ENCODE peak calls at places on chromosomes 13 and 19, in ten cellular contexts. H, K, X, Q, W, G, P, L, R and M are unnamed samples.

GRCh38 chr13:30870916-30871712 is 35.0 kb upstream of the MEDAG start:
- DNase-seq in Q (no peak), W (no peak), R (no peak), P (no peak), H (no peak), G (no peak), L (no peak), K (no peak), X (no peak), M (no peak)

GRCh38 chr13:109584844-109585361 is 201.5 kb downstream of the IRS2 start:
- DNase-seq in P (no peak), W (no peak), G (no peak), K (no peak), R (no peak), L (no peak), Q (no peak), H (no peak), X (no peak), M (no peak)

GRCh38 chr13:19927117-19927734 is 31.3 kb upstream of the ZMYM2 start:
- DNase-seq in G (no peak), P (no peak), W (no peak), L (no peak), R (no peak), K (peak), Q (no peak), H (no peak), X (peak), M (no peak)

GRCh38 chr13:52969373-52969772 is 59.2 kb upstream of the OLFM4 start:
- DNase-seq in P (no peak), K (no peak), L (no peak), G (no peak), R (no peak), H (no peak), W (no peak), Q (no peak), X (no peak), M (peak)

GRCh38 chr13:43489168-43489730 is 297.5 kb downstream of the ENOX1 start:
- DNase-seq in Q (no peak), X (no peak), H (no peak), L (no peak), P (no peak), R (peak), K (no peak), G (no peak), W (peak), M (no peak)

GRCh38 chr19:51927859-51928258 is 587 bp downstream of the ZNF613 start:
- DNase-seq in H (no peak), G (no peak), Q (no peak), X (no peak), P (no peak), K (no peak), R (no peak), L (no peak), W (no peak), M (no peak)

GRCh38 chr19:54928299-54928698 is 19.0 kb downstream of the NLRP7 start:
- DNase-seq in P (no peak), K (no peak), X (no peak), G (no peak), Q (no peak), W (no peak), R (no peak), L (no peak), H (no peak), M (no peak)

GRCh38 chr13:54705738-54706137 is 1677.1 kb downstream of the OLFM4 start:
- DNase-seq in H (no peak), R (no peak), G (no peak), L (peak), W (no peak), P (no peak), Q (no peak), X (no peak), K (no peak), M (no peak)

GRCh38 chr19:37594982-37595382 is 306 bp downstream of the ZNF540 start:
- DNase-seq in P (no peak), X (peak), L (no peak), H (peak), K (peak), W (peak), Q (peak), R (peak), G (peak), M (peak)

GRCh38 chr13:21053231-21053630 is 8.2 kb downstream of the LATS2 start:
- DNase-seq in G (no peak), L (no peak), R (no peak), Q (no peak), H (no peak), X (no peak), P (no peak), K (no peak), W (no peak), M (no peak)

GRCh38 chr13:51626749-51627148 is 42.5 kb downstream of the WDFY2 start:
- DNase-seq in K (no peak), X (no peak), W (no peak), H (no peak), P (no peak), Q (peak), R (no peak), L (no peak), G (no peak), M (no peak)

GRCh38 chr13:101511766-101512165 is 59.3 kb downstream of the ITGBL1 start:
- DNase-seq in Q (no peak), K (no peak), W (no peak), G (no peak), R (no peak), X (no peak), H (no peak), L (no peak), P (no peak), M (no peak)

GRCh38 chr13:96816874-96817273 is 177.4 kb downstream of the OXGR1 start:
- DNase-seq in X (no peak), P (no peak), W (no peak), Q (no peak), R (no peak), G (no peak), L (no peak), H (no peak), K (no peak), M (no peak)

GRCh38 chr13:77375554-77375953 is 48.7 kb upstream of the MYCBP2 start:
- DNase-seq in P (no peak), Q (no peak), L (no peak), G (no peak), H (no peak), K (no peak), W (no peak), R (no peak), X (no peak), M (no peak)

GRCh38 chr19:29964171-29964570 is 22.1 kb downstream of the URI1 start:
- DNase-seq in H (no peak), P (no peak), G (no peak), K (peak), R (no peak), L (no peak), X (no peak), W (no peak), Q (no peak), M (no peak)

GRCh38 chr19:8403098-8403819 is 9.8 kb upstream of the MARCHF2 start:
- DNase-seq in H (no peak), G (no peak), Q (no peak), X (no peak), R (no peak), P (no peak), W (no peak), K (no peak), L (no peak), M (no peak)

GRCh38 chr13:106078191-106078590 is 457.3 kb downstream of the EFNB2 start:
- DNase-seq in W (no peak), H (no peak), L (no peak), K (peak), G (no peak), P (peak), X (no peak), Q (no peak), R (no peak), M (no peak)

GRCh38 chr19:43700368-43701015 is 15.4 kb upstream of the IRGC start:
- DNase-seq in K (peak), L (no peak), G (peak), X (no peak), W (peak), P (no peak), R (peak), H (peak), Q (peak), M (no peak)

GRCh38 chr13:84431646-84432045 is 549.4 kb upstream of the SLITRK1 start:
- DNase-seq in L (no peak), P (no peak), G (no peak), K (peak), X (no peak), Q (no peak), H (no peak), W (no peak), R (no peak), M (no peak)

GRCh38 chr13:109877809-109878208 is 91.4 kb upstream of the IRS2 start:
- DNase-seq in P (no peak), X (no peak), W (no peak), H (no peak), R (no peak), G (no peak), K (no peak), Q (no peak), L (no peak), M (no peak)

GRCh38 chr19:2579678-2580280 is 103.9 kb downstream of the GADD45B start:
- DNase-seq in H (no peak), R (no peak), G (no peak), L (no peak), X (no peak), W (peak), P (no peak), K (no peak), Q (no peak), M (no peak)

GRCh38 chr19:8832132-8833021 is at the start of the genes MBD3L1 and ZNF558:
- DNase-seq in K (peak), P (no peak), H (peak), Q (peak), W (peak), L (peak), R (peak), X (peak), G (peak), M (peak)

GRCh38 chr13:105847532-105848295 is 687.7 kb downstream of the EFNB2 start:
- DNase-seq in X (no peak), H (no peak), G (no peak), Q (no peak), W (no peak), P (no peak), R (no peak), L (no peak), K (peak), M (no peak)

GRCh38 chr19:14683439-14683838 is 6.4 kb upstream of the ZNF333 start:
- DNase-seq in K (no peak), H (no peak), P (no peak), G (no peak), Q (no peak), L (no peak), W (no peak), R (no peak), X (no peak), M (no peak)

DNA sequence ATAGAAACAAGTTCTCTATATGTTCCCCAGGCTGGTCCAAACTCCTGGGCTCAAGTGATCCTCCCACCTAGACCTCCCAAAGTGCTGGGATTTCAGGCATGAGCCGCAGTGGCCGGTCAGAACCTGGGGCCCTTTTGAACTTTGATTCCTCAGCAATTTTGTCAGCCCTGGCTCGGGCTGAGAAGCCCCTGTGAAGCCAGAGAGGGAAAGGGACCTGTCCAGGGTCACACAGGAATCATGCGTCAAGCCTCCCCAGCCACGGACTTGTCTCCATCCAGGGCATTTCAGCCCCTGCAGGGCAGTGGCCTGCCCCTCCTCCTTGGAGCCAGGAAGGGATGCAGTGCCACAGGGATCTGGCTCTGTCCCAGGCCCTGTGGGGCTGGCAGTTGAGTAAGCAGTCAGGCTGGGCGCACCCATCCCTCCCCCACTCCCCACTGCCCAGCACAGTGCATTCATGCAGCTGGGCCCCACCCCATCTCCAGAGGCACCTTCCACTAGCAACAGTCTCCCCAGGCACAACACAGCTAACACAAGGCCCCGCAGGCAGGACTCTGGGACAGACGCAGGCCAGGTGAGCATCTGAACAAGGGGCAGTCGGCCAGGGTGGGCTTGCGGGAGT is at the start of gene CAPS:
- DNase-seq in W (peak), X (peak), K (peak), Q (peak), L (no peak), R (no peak), P (no peak), G (no peak), H (no peak), M (no peak)
- H3K4me3 ChIP-seq in W (no peak), X (no peak), K (no peak), Q (no peak), L (no peak), R (no peak), P (no peak), G (no peak), H (no peak), M (no peak)

GRCh38 chr13:49563513-49563912 is 21.8 kb downstream of the RCBTB1 start:
- DNase-seq in Q (no peak), K (peak), R (no peak), W (no peak), L (no peak), G (no peak), X (no peak), H (no peak), P (no peak), M (no peak)

GRCh38 chr13:49569993-49570689 is 15.2 kb downstream of the RCBTB1 start:
- DNase-seq in P (no peak), K (no peak), Q (no peak), L (no peak), R (no peak), G (no peak), H (no peak), X (no peak), W (no peak), M (no peak)

GRCh38 chr13:49571299-49572240 is 13.8 kb downstream of the RCBTB1 start:
- DNase-seq in L (no peak), P (no peak), K (no peak), W (no peak), R (no peak), G (no peak), X (no peak), H (no peak), Q (no peak), M (no peak)

DNA sequence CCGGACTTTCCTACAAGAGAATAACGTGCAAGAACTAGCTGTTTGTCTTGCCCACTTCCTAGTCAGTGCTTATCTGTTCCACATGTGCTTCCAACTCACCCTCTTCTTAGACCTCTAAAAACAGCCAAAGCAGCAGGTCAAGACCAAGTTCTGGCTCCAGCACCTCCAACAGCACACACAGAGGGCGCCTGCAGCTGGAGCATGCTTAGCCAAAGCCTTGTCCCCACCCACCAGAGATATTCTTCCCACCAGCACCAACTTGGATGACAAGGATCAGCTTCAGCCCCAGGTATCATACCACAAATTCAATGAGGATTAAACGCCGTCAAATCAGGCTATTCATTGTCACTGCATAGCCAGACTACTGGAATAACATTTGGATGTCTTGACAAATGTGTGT is 17.9 kb downstream of the RCBTB1 start:
- DNase-seq in Q (no peak), K (no peak), G (no peak), X (no peak), P (no peak), H (no peak), R (no peak), W (no peak), L (no peak), M (peak)
- H3K4me3 ChIP-seq in Q (no peak), K (no peak), G (no peak), X (no peak), P (no peak), H (no peak), R (no peak), W (no peak), L (no peak), M (no peak)

GRCh38 chr13:40660270-40660669 is 6.2 kb downstream of the FOXO1 start:
- DNase-seq in X (no peak), W (no peak), H (no peak), P (no peak), R (no peak), L (no peak), Q (no peak), K (no peak), G (no peak), M (no peak)
- H3K4me3 ChIP-seq in X (no peak), W (no peak), H (no peak), P (no peak), R (no peak), L (no peak), Q (no peak), K (no peak), G (no peak), M (no peak)

GRCh38 chr13:94309997-94310842 is 169.3 kb downstream of the DCT start:
- DNase-seq in K (peak), P (no peak), L (no peak), R (no peak), W (no peak), X (no peak), Q (no peak), H (peak), G (no peak), M (no peak)
- H3K4me3 ChIP-seq in K (no peak), P (no peak), L (no peak), R (no peak), W (no peak), X (no peak), Q (no peak), H (no peak), G (no peak), M (no peak)

GRCh38 chr19:48397636-48398328 is 4.3 kb downstream of the GRIN2D start:
- DNase-seq in X (no peak), L (no peak), G (no peak), R (no peak), K (no peak), H (no peak), P (no peak), Q (no peak), W (no peak), M (no peak)
- H3K4me3 ChIP-seq in X (no peak), L (no peak), G (peak), R (no peak), K (peak), H (peak), P (peak), Q (no peak), W (no peak), M (no peak)

GRCh38 chr13:94860981-94861407 is 148.6 kb upstream of the SOX21 start:
- DNase-seq in K (peak), X (no peak), W (no peak), G (no peak), H (no peak), R (no peak), Q (no peak), P (no peak), L (no peak), M (no peak)
- H3K4me3 ChIP-seq in K (peak), X (no peak), W (peak), G (no peak), H (peak), R (peak), Q (no peak), P (no peak), L (no peak), M (no peak)

GRCh38 chr19:18220632-18221275 is 5.5 kb downstream of the PDE4C start:
- DNase-seq in H (no peak), R (no peak), G (no peak), K (no peak), Q (no peak), L (no peak), X (no peak), W (no peak), P (no peak), M (no peak)
- H3K4me3 ChIP-seq in H (no peak), R (no peak), G (no peak), K (no peak), Q (no peak), L (no peak), X (no peak), W (no peak), P (no peak), M (no peak)